ENCODE peak calls at places on chromosome 22, in ten cellular contexts. One of them, this sample, is unnamed.

GRCh38 chr22:21816472-21816786 is 51.0 kb downstream of the MAPK1 start:
- DNase-seq in 8988T: no peak
- DNase-seq in NCI-H2029: no peak
- DNase-seq in upper lobe of right lung: no peak
- DNase-seq in HT-29: no peak
- DNase-seq in lower lobe of right lung: no peak
- DNase-seq in Daoy: no peak
- DNase-seq in T-helper 1 cell: no peak
- DNase-seq in WTC11: no peak
- DNase-seq in activated effector memory CD4-positive, alpha-beta T cell treated with Interleukin-2 at 50 U/mL for 16 hours: no peak
- DNase-seq in this sample: no peak

GRCh38 chr22:23532756-23533155 is 47.3 kb downstream of the IGLL1 start:
- DNase-seq in 8988T: no peak
- DNase-seq in NCI-H2029: no peak
- DNase-seq in upper lobe of right lung: peak; percentile 29
- DNase-seq in HT-29: no peak
- DNase-seq in lower lobe of right lung: no peak
- DNase-seq in Daoy: no peak
- DNase-seq in T-helper 1 cell: no peak
- DNase-seq in WTC11: no peak
- DNase-seq in activated effector memory CD4-positive, alpha-beta T cell treated with Interleukin-2 at 50 U/mL for 16 hours: no peak
- DNase-seq in this sample: no peak

GRCh38 chr22:20316844-20317401 is 2.9 kb downstream of the DGCR6L start:
- DNase-seq in 8988T: no peak
- DNase-seq in NCI-H2029: no peak
- DNase-seq in upper lobe of right lung: no peak
- DNase-seq in HT-29: no peak
- DNase-seq in lower lobe of right lung: no peak
- DNase-seq in Daoy: no peak
- DNase-seq in T-helper 1 cell: no peak
- DNase-seq in WTC11: peak; percentile 7
- DNase-seq in activated effector memory CD4-positive, alpha-beta T cell treated with Interleukin-2 at 50 U/mL for 16 hours: no peak
- DNase-seq in this sample: no peak

GRCh38 chr22:29109853-29110252 is 37.0 kb downstream of the KREMEN1 start:
- DNase-seq in 8988T: no peak
- DNase-seq in NCI-H2029: no peak
- DNase-seq in upper lobe of right lung: no peak
- DNase-seq in HT-29: no peak
- DNase-seq in lower lobe of right lung: no peak
- DNase-seq in Daoy: peak; percentile 10
- DNase-seq in T-helper 1 cell: no peak
- DNase-seq in WTC11: no peak
- DNase-seq in activated effector memory CD4-positive, alpha-beta T cell treated with Interleukin-2 at 50 U/mL for 16 hours: no peak
- DNase-seq in this sample: no peak

GRCh38 chr22:46056169-46057041 is 79.4 kb upstream of the WNT7B start:
- DNase-seq in 8988T: no peak
- DNase-seq in NCI-H2029: no peak
- DNase-seq in upper lobe of right lung: peak; percentile 64
- DNase-seq in HT-29: peak; percentile 56
- DNase-seq in lower lobe of right lung: peak; percentile 54
- DNase-seq in Daoy: peak; percentile 66
- DNase-seq in T-helper 1 cell: no peak
- DNase-seq in WTC11: peak; percentile 10
- DNase-seq in activated effector memory CD4-positive, alpha-beta T cell treated with Interleukin-2 at 50 U/mL for 16 hours: no peak
- DNase-seq in this sample: no peak

GRCh38 chr22:48154169-48154942 is 1391.9 kb downstream of the TBC1D22A start:
- DNase-seq in 8988T: no peak
- DNase-seq in NCI-H2029: no peak
- DNase-seq in upper lobe of right lung: no peak
- DNase-seq in HT-29: no peak
- DNase-seq in lower lobe of right lung: no peak
- DNase-seq in Daoy: no peak
- DNase-seq in T-helper 1 cell: no peak
- DNase-seq in WTC11: no peak
- DNase-seq in activated effector memory CD4-positive, alpha-beta T cell treated with Interleukin-2 at 50 U/mL for 16 hours: no peak
- DNase-seq in this sample: no peak

GRCh38 chr22:48357196-48357595 is 1470.5 kb downstream of the BRD1 start:
- DNase-seq in 8988T: no peak
- DNase-seq in NCI-H2029: no peak
- DNase-seq in upper lobe of right lung: peak; percentile 48
- DNase-seq in HT-29: no peak
- DNase-seq in lower lobe of right lung: no peak
- DNase-seq in Daoy: no peak
- DNase-seq in T-helper 1 cell: no peak
- DNase-seq in WTC11: peak; percentile 69
- DNase-seq in activated effector memory CD4-positive, alpha-beta T cell treated with Interleukin-2 at 50 U/mL for 16 hours: no peak
- DNase-seq in this sample: no peak

GRCh38 chr22:48507171-48507570 is 1320.5 kb downstream of the BRD1 start:
- DNase-seq in 8988T: no peak
- DNase-seq in NCI-H2029: peak; percentile 35
- DNase-seq in upper lobe of right lung: no peak
- DNase-seq in HT-29: no peak
- DNase-seq in lower lobe of right lung: no peak
- DNase-seq in Daoy: no peak
- DNase-seq in T-helper 1 cell: no peak
- DNase-seq in WTC11: no peak
- DNase-seq in activated effector memory CD4-positive, alpha-beta T cell treated with Interleukin-2 at 50 U/mL for 16 hours: no peak
- DNase-seq in this sample: no peak

GRCh38 chr22:37896181-37896592 is 9.9 kb upstream of the MICALL1 start:
- DNase-seq in 8988T: no peak
- DNase-seq in NCI-H2029: peak; percentile 49
- DNase-seq in upper lobe of right lung: no peak
- DNase-seq in HT-29: peak; percentile 66
- DNase-seq in lower lobe of right lung: no peak
- DNase-seq in Daoy: peak; percentile 49
- DNase-seq in T-helper 1 cell: peak; percentile 36
- DNase-seq in WTC11: no peak
- DNase-seq in activated effector memory CD4-positive, alpha-beta T cell treated with Interleukin-2 at 50 U/mL for 16 hours: peak; percentile 34
- DNase-seq in this sample: peak; percentile 41

GRCh38 chr22:45268958-45269844 is 15.5 kb upstream of the UPK3A start:
- DNase-seq in 8988T: peak; percentile 59
- DNase-seq in NCI-H2029: peak; percentile 38
- DNase-seq in upper lobe of right lung: peak; percentile 92
- DNase-seq in HT-29: peak; percentile 61
- DNase-seq in lower lobe of right lung: peak; percentile 90
- DNase-seq in Daoy: peak; percentile 80
- DNase-seq in T-helper 1 cell: peak; percentile 89
- DNase-seq in WTC11: peak; percentile 91
- DNase-seq in activated effector memory CD4-positive, alpha-beta T cell treated with Interleukin-2 at 50 U/mL for 16 hours: peak; percentile 83
- DNase-seq in this sample: peak; percentile 99

GRCh38 chr22:46293591-46294260 is 2.9 kb upstream of the GTSE1 start:
- DNase-seq in 8988T: no peak
- DNase-seq in NCI-H2029: no peak
- DNase-seq in upper lobe of right lung: no peak
- DNase-seq in HT-29: no peak
- DNase-seq in lower lobe of right lung: peak; percentile 55
- DNase-seq in Daoy: no peak
- DNase-seq in T-helper 1 cell: no peak
- DNase-seq in WTC11: no peak
- DNase-seq in activated effector memory CD4-positive, alpha-beta T cell treated with Interleukin-2 at 50 U/mL for 16 hours: no peak
- DNase-seq in this sample: no peak

GRCh38 chr22:23525510-23525909 is 54.6 kb downstream of the IGLL1 start:
- DNase-seq in 8988T: no peak
- DNase-seq in NCI-H2029: no peak
- DNase-seq in upper lobe of right lung: peak; percentile 51
- DNase-seq in HT-29: no peak
- DNase-seq in lower lobe of right lung: peak; percentile 39
- DNase-seq in Daoy: no peak
- DNase-seq in T-helper 1 cell: no peak
- DNase-seq in WTC11: no peak
- DNase-seq in activated effector memory CD4-positive, alpha-beta T cell treated with Interleukin-2 at 50 U/mL for 16 hours: no peak
- DNase-seq in this sample: no peak

GRCh38 chr22:44211256-44211945 is 30.7 kb downstream of the PARVG start:
- DNase-seq in 8988T: no peak
- DNase-seq in NCI-H2029: no peak
- DNase-seq in upper lobe of right lung: no peak
- DNase-seq in HT-29: no peak
- DNase-seq in lower lobe of right lung: no peak
- DNase-seq in Daoy: no peak
- DNase-seq in T-helper 1 cell: no peak
- DNase-seq in WTC11: no peak
- DNase-seq in activated effector memory CD4-positive, alpha-beta T cell treated with Interleukin-2 at 50 U/mL for 16 hours: no peak
- DNase-seq in this sample: no peak

GRCh38 chr22:44287121-44287693 is 25.5 kb downstream of the SHISAL1 start:
- DNase-seq in 8988T: no peak
- DNase-seq in NCI-H2029: no peak
- DNase-seq in upper lobe of right lung: no peak
- DNase-seq in HT-29: no peak
- DNase-seq in lower lobe of right lung: no peak
- DNase-seq in Daoy: no peak
- DNase-seq in T-helper 1 cell: no peak
- DNase-seq in WTC11: no peak
- DNase-seq in activated effector memory CD4-positive, alpha-beta T cell treated with Interleukin-2 at 50 U/mL for 16 hours: no peak
- DNase-seq in this sample: no peak

GRCh38 chr22:24594569-24595120 is 1.8 kb upstream of the LRRC75B start:
- DNase-seq in 8988T: no peak
- DNase-seq in NCI-H2029: no peak
- DNase-seq in upper lobe of right lung: peak; percentile 78
- DNase-seq in HT-29: no peak
- DNase-seq in lower lobe of right lung: peak; percentile 65
- DNase-seq in Daoy: no peak
- DNase-seq in T-helper 1 cell: no peak
- DNase-seq in WTC11: no peak
- DNase-seq in activated effector memory CD4-positive, alpha-beta T cell treated with Interleukin-2 at 50 U/mL for 16 hours: no peak
- DNase-seq in this sample: no peak

GRCh38 chr22:23282089-23282501 is 101.8 kb downstream of the BCR start:
- DNase-seq in 8988T: peak; percentile 83
- DNase-seq in NCI-H2029: peak; percentile 67
- DNase-seq in upper lobe of right lung: peak; percentile 94
- DNase-seq in HT-29: peak; percentile 81
- DNase-seq in lower lobe of right lung: peak; percentile 91
- DNase-seq in Daoy: peak; percentile 95
- DNase-seq in T-helper 1 cell: no peak
- DNase-seq in WTC11: no peak
- DNase-seq in activated effector memory CD4-positive, alpha-beta T cell treated with Interleukin-2 at 50 U/mL for 16 hours: no peak
- DNase-seq in this sample: no peak

GRCh38 chr22:35850831-35851230 is 133.2 kb downstream of the APOL5 start:
- DNase-seq in 8988T: no peak
- DNase-seq in NCI-H2029: no peak
- DNase-seq in upper lobe of right lung: no peak
- DNase-seq in HT-29: no peak
- DNase-seq in lower lobe of right lung: no peak
- DNase-seq in Daoy: no peak
- DNase-seq in T-helper 1 cell: no peak
- DNase-seq in WTC11: no peak
- DNase-seq in activated effector memory CD4-positive, alpha-beta T cell treated with Interleukin-2 at 50 U/mL for 16 hours: no peak
- DNase-seq in this sample: no peak

GRCh38 chr22:29710922-29711593 is 8.7 kb upstream of the CABP7 start:
- DNase-seq in 8988T: no peak
- DNase-seq in NCI-H2029: peak; percentile 71
- DNase-seq in upper lobe of right lung: no peak
- DNase-seq in HT-29: peak; percentile 66
- DNase-seq in lower lobe of right lung: no peak
- DNase-seq in Daoy: peak; percentile 41
- DNase-seq in T-helper 1 cell: no peak
- DNase-seq in WTC11: no peak
- DNase-seq in activated effector memory CD4-positive, alpha-beta T cell treated with Interleukin-2 at 50 U/mL for 16 hours: no peak
- DNase-seq in this sample: no peak

GRCh38 chr22:43393845-43394474 is 17.9 kb upstream of the MPPED1 start:
- DNase-seq in 8988T: no peak
- DNase-seq in NCI-H2029: no peak
- DNase-seq in upper lobe of right lung: no peak
- DNase-seq in HT-29: no peak
- DNase-seq in lower lobe of right lung: no peak
- DNase-seq in Daoy: no peak
- DNase-seq in T-helper 1 cell: no peak
- DNase-seq in WTC11: no peak
- DNase-seq in activated effector memory CD4-positive, alpha-beta T cell treated with Interleukin-2 at 50 U/mL for 16 hours: no peak
- DNase-seq in this sample: no peak

GRCh38 chr22:16844529-16844928 is 19.3 kb upstream of the XKR3 start:
- DNase-seq in 8988T: no peak
- DNase-seq in NCI-H2029: no peak
- DNase-seq in upper lobe of right lung: no peak
- DNase-seq in HT-29: no peak
- DNase-seq in lower lobe of right lung: no peak
- DNase-seq in Daoy: no peak
- DNase-seq in T-helper 1 cell: no peak
- DNase-seq in WTC11: no peak
- DNase-seq in activated effector memory CD4-positive, alpha-beta T cell treated with Interleukin-2 at 50 U/mL for 16 hours: no peak
- DNase-seq in this sample: no peak

GRCh38 chr22:18119409-18120110 is 9.0 kb downstream of the TUBA8 start:
- DNase-seq in 8988T: no peak
- DNase-seq in NCI-H2029: no peak
- DNase-seq in upper lobe of right lung: peak; percentile 61
- DNase-seq in HT-29: no peak
- DNase-seq in lower lobe of right lung: no peak
- DNase-seq in Daoy: no peak
- DNase-seq in T-helper 1 cell: no peak
- DNase-seq in WTC11: no peak
- DNase-seq in activated effector memory CD4-positive, alpha-beta T cell treated with Interleukin-2 at 50 U/mL for 16 hours: no peak
- DNase-seq in this sample: no peak